ENCODE peak calls at places on chromosomes 6 and 20, in four cellular contexts. V is HFFc6, M is heart left ventricle, R is cardiac muscle cell. Z is an unnamed sample.

GRCh38 chr6:118982256-118982911 is 47.4 kb upstream of the MCM9 start:
- DNase-seq in V (no peak), M (no peak), R (no peak), Z (no peak)

GRCh38 chr6:25482996-25483395 is 169.0 kb upstream of the SCGN start:
- DNase-seq in V (no peak), M (no peak), R (peak; percentile 75), Z (no peak)

GRCh38 chr20:59222982-59223610 is 59.5 kb downstream of the ZNF831 start:
- DNase-seq in V (no peak), M (no peak), R (peak; percentile 6), Z (no peak)

GRCh38 chr20:13581451-13581850 is 57.3 kb downstream of the TASP1 start:
- DNase-seq in V (no peak), M (no peak), R (no peak), Z (no peak)

GRCh38 chr20:47058236-47058635 is 163.6 kb downstream of the EYA2 start:
- DNase-seq in V (no peak), M (no peak), R (no peak), Z (no peak)

GRCh38 chr6:12331951-12332749 is 42.0 kb downstream of the EDN1 start:
- DNase-seq in V (no peak), M (no peak), R (peak; percentile 68), Z (no peak)

GRCh38 chr6:100946021-100946540 is 65.0 kb upstream of the ASCC3 start:
- DNase-seq in V (no peak), M (no peak), R (no peak), Z (no peak)

GRCh38 chr6:136289327-136289578 is 393 bp downstream of the BCLAF1 start:
- DNase-seq in V (peak; percentile 84), M (peak; percentile 93), R (peak; percentile 93), Z (peak; percentile 73)

GRCh38 chr20:50381771-50382593 is 128.2 kb upstream of the PTPN1 start:
- DNase-seq in V (no peak), M (no peak), R (no peak), Z (no peak)

GRCh38 chr20:35726759-35727711 is 15.0 kb downstream of the RBM39 start:
- DNase-seq in V (no peak), M (no peak), R (no peak), Z (no peak)

GRCh38 chr6:92352130-92352529 is 1067.2 kb downstream of the EPHA7 start:
- DNase-seq in V (no peak), M (no peak), R (no peak), Z (no peak)

GRCh38 chr20:61803903-61804804 is 261.5 kb downstream of the TAF4 start:
- DNase-seq in V (no peak), M (no peak), R (peak; percentile 37), Z (no peak)

GRCh38 chr20:40604416-40604815 is 84.6 kb downstream of the MAFB start:
- DNase-seq in V (no peak), M (no peak), R (no peak), Z (no peak)

GRCh38 chr20:13588049-13588448 is 50.7 kb downstream of the TASP1 start:
- DNase-seq in V (no peak), M (no peak), R (no peak), Z (no peak)

GRCh38 chr20:47576516-47577033 is 74.9 kb downstream of the NCOA3 start:
- DNase-seq in V (peak; percentile 70), M (peak; percentile 55), R (peak; percentile 90), Z (no peak)

GRCh38 chr6:122758927-122759334 is 20.6 kb upstream of the FABP7 start:
- DNase-seq in V (no peak), M (no peak), R (no peak), Z (no peak)

GRCh38 chr6:73452107-73452461 is at the start of gene CGAS:
- DNase-seq in V (peak; percentile 53), M (peak; percentile 83), R (peak; percentile 74), Z (peak; percentile 27)

GRCh38 chr6:21883929-21884328 is 290.4 kb downstream of the SOX4 start:
- DNase-seq in V (no peak), M (no peak), R (no peak), Z (no peak)

GRCh38 chr6:116564921-116565872 is 6.1 kb upstream of the RWDD1 start:
- DNase-seq in V (no peak), M (peak; percentile 43), R (peak; percentile 30), Z (no peak)

GRCh38 chr20:48813930-48814546 is 13.8 kb downstream of the PREX1 start:
- DNase-seq in V (no peak), M (no peak), R (no peak), Z (no peak)

GRCh38 chr20:10634683-10635411 is 39.0 kb downstream of the JAG1 start:
- DNase-seq in V (peak; percentile 84), M (no peak), R (no peak), Z (no peak)

GRCh38 chr6:14175031-14175430 is 57.5 kb downstream of the CD83 start:
- DNase-seq in V (no peak), M (no peak), R (no peak), Z (no peak)

GRCh38 chr6:43509142-43509983 is 783 bp downstream of the LRRC73 start:
- DNase-seq in V (no peak), M (no peak), R (no peak), Z (no peak)

GRCh38 chr6:125794342-125795137 is 3.8 kb downstream of the NCOA7 start:
- DNase-seq in V (no peak), M (no peak), R (peak; percentile 43), Z (no peak)

GRCh38 chr6:9250852-9251251 is 815.5 kb upstream of the SLC35B3 start:
- DNase-seq in V (peak; percentile 16), M (no peak), R (peak; percentile 63), Z (no peak)

GRCh38 chr20:35821807-35822242 is 50.0 kb downstream of the PHF20 start:
- DNase-seq in V (peak; percentile 72), M (no peak), R (peak; percentile 73), Z (no peak)

GRCh38 chr6:117018771-117019170 is 141.7 kb downstream of the RFX6 start:
- DNase-seq in V (no peak), M (no peak), R (peak; percentile 7), Z (no peak)

GRCh38 chr20:2300420-2300819 is 4.6 kb downstream of the TGM3 start:
- DNase-seq in V (no peak), M (no peak), R (peak; percentile 8), Z (no peak)

GRCh38 chr20:23078994-23079364 is 7.1 kb downstream of the CD93 start:
- DNase-seq in V (no peak), M (no peak), R (no peak), Z (no peak)
- TF ChIP-seq CTCF in V (peak; percentile 63), M (no peak), R (peak; percentile 38), Z (no peak)

GRCh38 chr20:8661229-8662023 is 407.5 kb upstream of the PLCB4 start:
- DNase-seq in V (no peak), M (no peak), R (no peak), Z (no peak)

GRCh38 chr20:8667306-8667705 is 401.6 kb upstream of the PLCB4 start:
- DNase-seq in V (no peak), M (peak; percentile 43), R (peak; percentile 50), Z (no peak)

GRCh38 chr20:8663424-8663823 is 405.5 kb upstream of the PLCB4 start:
- DNase-seq in V (no peak), M (no peak), R (no peak), Z (no peak)

GRCh38 chr20:8662433-8662954 is 406.4 kb upstream of the PLCB4 start:
- DNase-seq in V (no peak), M (no peak), R (no peak), Z (no peak)

DNA sequence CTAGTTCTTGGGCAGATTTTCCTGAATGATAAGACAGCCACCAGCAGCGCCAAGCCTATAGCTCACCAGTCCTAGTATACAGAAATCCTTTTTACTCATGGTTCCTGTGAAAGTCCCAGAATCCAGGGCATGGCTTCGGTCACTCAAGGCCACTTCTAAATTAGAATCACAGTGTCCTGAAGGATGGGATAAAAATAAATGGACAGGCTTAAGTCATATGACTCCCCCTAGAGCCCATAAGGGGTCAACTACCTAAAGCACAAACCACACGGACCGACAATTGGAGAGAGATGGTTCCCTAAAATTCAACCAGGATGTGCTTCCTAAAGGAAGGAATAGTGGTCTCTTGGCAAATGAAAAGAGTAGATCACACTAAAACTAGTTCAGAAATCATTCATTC is 404.1 kb upstream of the PLCB4 start:
- DNase-seq in V (no peak), M (no peak), R (no peak), Z (no peak)
- TF ChIP-seq CTCF in V (peak; percentile 35), M (peak; percentile 29), R (no peak), Z (no peak)

GRCh38 chr20:20446613-20447012 is 78.7 kb downstream of the INSM1 start:
- DNase-seq in V (no peak), M (no peak), R (no peak), Z (no peak)
- TF ChIP-seq CTCF in V (no peak), M (no peak), R (no peak), Z (no peak)

GRCh38 chr6:41781302-41781711 is 725 bp downstream of the PRICKLE4 start:
- DNase-seq in V (no peak), M (peak; percentile 57), R (peak; percentile 12), Z (no peak)
- TF ChIP-seq CTCF in V (no peak), M (no peak), R (no peak), Z (no peak)

GRCh38 chr6:37021356-37022129 is 16.1 kb downstream of the FGD2 start:
- DNase-seq in V (peak; percentile 30), M (no peak), R (peak; percentile 72), Z (no peak)
- TF ChIP-seq CTCF in V (peak; percentile 70), M (no peak), R (peak; percentile 68), Z (no peak)

DNA sequence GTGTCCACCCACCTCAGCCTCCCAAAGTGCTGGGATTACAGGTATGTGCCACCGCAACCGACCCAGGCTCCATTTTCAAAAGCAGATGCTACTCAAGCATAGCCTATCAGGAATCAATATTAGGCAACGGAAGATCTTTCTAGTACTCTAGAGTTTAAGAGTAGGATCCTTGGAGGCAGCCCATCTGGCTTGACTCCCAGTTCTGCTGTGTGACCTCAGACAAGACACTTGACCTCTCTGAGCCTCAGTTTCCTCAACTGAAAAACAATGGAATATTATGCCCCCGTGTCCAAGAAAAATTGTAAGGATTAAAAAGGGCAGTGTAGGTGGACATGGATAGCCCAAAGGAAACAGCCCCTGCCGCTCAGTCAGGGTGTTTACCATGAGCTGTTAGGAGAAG is 14.5 kb downstream of the ADA start:
- DNase-seq in V (no peak), M (no peak), R (no peak), Z (no peak)
- TF ChIP-seq CTCF in V (no peak), M (no peak), R (no peak), Z (no peak)